ENCODE peak calls at places on chromosomes 3 and 15, in ten cellular contexts. C, M, L, Y, A, D, G, R, J and Z are unnamed samples. For H3K27me3, the result is how much of the 10 kb centered on the place peaks cover.

GRCh38 chr3:195110647-195111321 is 160.2 kb downstream of the XXYLT1 start:
- DNase-seq in C (no peak), M (no peak), L (no peak), Y (peak), A (no peak), D (no peak), G (no peak), R (no peak), J (peak), Z (peak)

GRCh38 chr3:126913524-126913923 is 69.4 kb upstream of the PLXNA1 start:
- DNase-seq in C (peak), M (no peak), L (no peak), Y (no peak), A (no peak), D (no peak), G (no peak), R (no peak), J (no peak), Z (no peak)

GRCh38 chr15:80834906-80835305 is 55.7 kb downstream of the CEMIP start:
- DNase-seq in C (no peak), M (no peak), L (no peak), Y (no peak), A (no peak), D (no peak), G (no peak), R (no peak), J (no peak), Z (no peak)

GRCh38 chr15:38054488-38054887 is 120.0 kb downstream of the TMCO5A start:
- DNase-seq in C (no peak), M (no peak), L (no peak), Y (no peak), A (no peak), D (no peak), G (no peak), R (no peak), J (no peak), Z (no peak)

GRCh38 chr3:124627501-124627908 is 102.7 kb upstream of the UMPS start:
- DNase-seq in C (no peak), M (no peak), L (no peak), Y (no peak), A (no peak), D (no peak), G (no peak), R (no peak), J (no peak), Z (no peak)

GRCh38 chr3:120350431-120350941 is 1.3 kb upstream of the LRRC58 start:
- DNase-seq in C (peak), M (no peak), L (no peak), Y (peak), A (no peak), D (no peak), G (no peak), R (peak), J (peak), Z (peak)

GRCh38 chr15:74978503-74978902 is 16.9 kb upstream of the SCAMP5 start:
- DNase-seq in C (no peak), M (no peak), L (no peak), Y (no peak), A (peak), D (no peak), G (no peak), R (no peak), J (no peak), Z (no peak)

GRCh38 chr3:94928921-94929320 is 866.1 kb downstream of the NSUN3 start:
- DNase-seq in C (no peak), M (no peak), L (no peak), Y (no peak), A (no peak), D (no peak), G (no peak), R (no peak), J (no peak), Z (no peak)

GRCh38 chr3:159779883-159780282 is 208.8 kb upstream of the IL12A start:
- DNase-seq in C (no peak), M (no peak), L (no peak), Y (no peak), A (no peak), D (no peak), G (no peak), R (no peak), J (no peak), Z (peak)

GRCh38 chr3:48723725-48724124 is 6.7 kb upstream of the IP6K2 start:
- DNase-seq in C (no peak), M (no peak), L (no peak), Y (no peak), A (no peak), D (no peak), G (no peak), R (no peak), J (no peak), Z (no peak)

GRCh38 chr15:89136818-89137772 is 48.8 kb downstream of the ABHD2 start:
- DNase-seq in C (peak), M (no peak), L (no peak), Y (peak), A (no peak), D (no peak), G (no peak), R (no peak), J (peak), Z (peak)

GRCh38 chr15:36313021-36313420 is 266.4 kb upstream of the CDIN1 start:
- DNase-seq in C (no peak), M (no peak), L (no peak), Y (no peak), A (no peak), D (no peak), G (no peak), R (no peak), J (no peak), Z (no peak)

GRCh38 chr3:42764115-42764514 is 8.9 kb downstream of the CCDC13 start:
- DNase-seq in C (no peak), M (no peak), L (peak), Y (no peak), A (no peak), D (no peak), G (no peak), R (no peak), J (no peak), Z (no peak)

GRCh38 chr15:65081270-65081669 is 4.7 kb downstream of the KBTBD13 start:
- DNase-seq in C (no peak), M (no peak), L (no peak), Y (no peak), A (no peak), D (no peak), G (no peak), R (no peak), J (no peak), Z (peak)

GRCh38 chr3:171417813-171418212 is 42.4 kb downstream of the TNIK start:
- DNase-seq in C (peak), M (no peak), L (no peak), Y (peak), A (no peak), D (no peak), G (no peak), R (no peak), J (peak), Z (no peak)

GRCh38 chr15:63079938-63080626 is 37.5 kb downstream of the TPM1 start:
- DNase-seq in C (no peak), M (no peak), L (no peak), Y (no peak), A (no peak), D (no peak), G (no peak), R (no peak), J (peak), Z (no peak)

GRCh38 chr3:49019941-49020334 is 1.6 kb upstream of the DALRD3 start:
- DNase-seq in C (peak), M (no peak), L (no peak), Y (no peak), A (no peak), D (no peak), G (no peak), R (no peak), J (no peak), Z (no peak)

GRCh38 chr15:71691322-71691699 is 119.0 kb upstream of the NR2E3 start:
- DNase-seq in C (no peak), M (no peak), L (no peak), Y (no peak), A (no peak), D (no peak), G (no peak), R (no peak), J (no peak), Z (no peak)

GRCh38 chr15:83108266-83109219 is 1.1 kb downstream of the TM6SF1 start:
- DNase-seq in C (peak), M (no peak), L (no peak), Y (peak), A (peak), D (peak), G (no peak), R (peak), J (peak), Z (peak)

GRCh38 chr15:69154684-69155083 is 5.8 kb upstream of the GLCE start:
- DNase-seq in C (no peak), M (no peak), L (no peak), Y (no peak), A (no peak), D (no peak), G (no peak), R (no peak), J (no peak), Z (no peak)

GRCh38 chr15:89197503-89197971 is 23.8 kb downstream of the RLBP1 start:
- DNase-seq in C (peak), M (peak), L (no peak), Y (peak), A (peak), D (no peak), G (no peak), R (peak), J (no peak), Z (no peak)

GRCh38 chr3:63232764-63233396 is 45.2 kb upstream of the SYNPR start:
- DNase-seq in C (no peak), M (peak), L (no peak), Y (no peak), A (no peak), D (no peak), G (no peak), R (peak), J (no peak), Z (no peak)

GRCh38 chr3:105495021-105495420 is 128.3 kb downstream of the ALCAM start:
- DNase-seq in C (no peak), M (no peak), L (no peak), Y (no peak), A (no peak), D (no peak), G (no peak), R (no peak), J (no peak), Z (no peak)

GRCh38 chr15:37054336-37054735 is 46.0 kb downstream of the MEIS2 start:
- DNase-seq in C (no peak), M (no peak), L (no peak), Y (no peak), A (no peak), D (no peak), G (no peak), R (no peak), J (no peak), Z (no peak)

GRCh38 chr3:128727996-128728395 is 2.0 kb downstream of the RAB7A start:
- DNase-seq in C (no peak), M (no peak), L (peak), Y (no peak), A (no peak), D (no peak), G (no peak), R (no peak), J (no peak), Z (no peak)

GRCh38 chr3:63961891-63962290 is 49.7 kb upstream of the SCAANT1 start:
- DNase-seq in C (no peak), M (no peak), L (no peak), Y (no peak), A (no peak), D (no peak), G (no peak), R (peak), J (no peak), Z (no peak)

GRCh38 chr15:74830868-74831267 is 4.4 kb downstream of the CPLX3 start:
- DNase-seq in C (no peak), M (no peak), L (no peak), Y (peak), A (peak), D (no peak), G (no peak), R (no peak), J (no peak), Z (no peak)

GRCh38 chr3:7029562-7029961 is 168.6 kb downstream of the GRM7 start:
- DNase-seq in C (no peak), M (no peak), L (no peak), Y (no peak), A (no peak), D (no peak), G (no peak), R (no peak), J (no peak), Z (no peak)

GRCh38 chr15:29128671-29129070 is 141.0 kb downstream of the NSMCE3 start:
- DNase-seq in C (no peak), M (no peak), L (no peak), Y (peak), A (no peak), D (no peak), G (peak), R (no peak), J (peak), Z (no peak)
- H3K27ac ChIP-seq in C (no peak), M (no peak), L (no peak), Y (no peak), A (no peak), D (no peak), G (no peak), R (no peak), J (no peak), Z (no peak)

GRCh38 chr3:27714101-27714526 is 8.0 kb downstream of the EOMES start:
- DNase-seq in C (no peak), M (no peak), L (no peak), Y (no peak), A (no peak), D (no peak), G (no peak), R (peak), J (no peak), Z (no peak)
- H3K27me3 ChIP-seq in C (half or more), M (half or more), L (half or more), Y (under half), A (half or more), D (half or more), G (under half), R (half or more), J (half or more), Z (half or more)

GRCh38 chr15:27685638-27686037 is 413.5 kb downstream of the OCA2 start:
- DNase-seq in C (no peak), M (no peak), L (no peak), Y (no peak), A (no peak), D (no peak), G (no peak), R (no peak), J (no peak), Z (no peak)
- TF ChIP-seq CTCF in C (no peak), M (no peak), L (no peak), Y (no peak), A (no peak), D (no peak), G (no peak), R (no peak), J (no peak), Z (no peak)

GRCh38 chr3:20141841-20142240 is 44.2 kb downstream of the SGO1 start:
- DNase-seq in C (no peak), M (peak), L (no peak), Y (peak), A (peak), D (no peak), G (no peak), R (peak), J (peak), Z (peak)
- H3K27ac ChIP-seq in C (peak), M (peak), L (no peak), Y (peak), A (no peak), D (peak), G (no peak), R (no peak), J (peak), Z (no peak)

DNA sequence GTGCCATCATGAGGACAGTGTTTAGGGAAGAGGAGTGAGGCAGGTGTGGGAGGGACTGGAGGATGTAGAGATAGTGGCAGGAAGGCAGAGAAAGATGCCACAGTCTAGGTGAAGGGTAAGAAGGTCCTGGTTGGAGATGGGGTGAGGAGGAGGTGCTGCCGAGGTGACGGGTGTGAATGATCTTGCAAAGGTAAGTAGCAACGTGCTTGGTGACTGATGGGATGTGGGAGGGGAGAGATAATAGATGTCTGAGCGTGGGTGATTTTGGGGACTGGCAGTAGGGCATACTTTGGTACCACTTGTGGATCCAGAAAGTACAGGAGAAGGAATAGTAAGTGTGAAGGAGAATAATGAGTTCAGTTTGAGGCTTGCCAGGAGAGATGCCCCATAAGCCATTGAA is 27.2 kb downstream of the EPHB3 start:
- DNase-seq in C (no peak), M (no peak), L (no peak), Y (no peak), A (no peak), D (peak), G (no peak), R (no peak), J (no peak), Z (no peak)
- H3K27me3 ChIP-seq in C (under half), M (half or more), L (under half), Y (under half), A (under half), D (under half), G (under half), R (half or more), J (under half), Z (under half)